ENCODE peak calls at places on chromosomes 1 and 21, in ten cellular contexts. One of them, this sample, is unnamed.

GRCh38 chr1:61284933-61285332 is 202.6 kb downstream of the NFIA start:
- DNase-seq in vagina: no peak
- DNase-seq in endothelial cell of umbilical vein: no peak
- DNase-seq in IMR-90: no peak
- DNase-seq in stomach: no peak
- DNase-seq in esophagus muscularis mucosa: no peak
- DNase-seq in transverse colon: no peak
- DNase-seq in lower leg skin: no peak
- DNase-seq in heart left ventricle: no peak
- DNase-seq in ovary: no peak
- DNase-seq in this sample: no peak

GRCh38 chr1:53341961-53342707 is 14.3 kb upstream of the LRP8 start:
- DNase-seq in endothelial cell of umbilical vein: no peak
- DNase-seq in esophagus muscularis mucosa: peak; percentile 60
- DNase-seq in heart left ventricle: peak; percentile 47
- DNase-seq in stomach: peak; percentile 16
- DNase-seq in transverse colon: no peak
- DNase-seq in vagina: peak; percentile 47
- DNase-seq in ovary: no peak
- DNase-seq in IMR-90: no peak
- DNase-seq in lower leg skin: no peak
- DNase-seq in this sample: no peak

GRCh38 chr1:4730078-4730477 is 75.7 kb downstream of the AJAP1 start:
- DNase-seq in heart left ventricle: no peak
- DNase-seq in endothelial cell of umbilical vein: no peak
- DNase-seq in vagina: no peak
- DNase-seq in stomach: no peak
- DNase-seq in IMR-90: no peak
- DNase-seq in lower leg skin: no peak
- DNase-seq in esophagus muscularis mucosa: no peak
- DNase-seq in transverse colon: no peak
- DNase-seq in ovary: no peak
- DNase-seq in this sample: no peak

GRCh38 chr1:109056064-109056463 is 14.2 kb upstream of the WDR47 start:
- DNase-seq in ovary: no peak
- DNase-seq in vagina: no peak
- DNase-seq in esophagus muscularis mucosa: no peak
- DNase-seq in IMR-90: no peak
- DNase-seq in heart left ventricle: no peak
- DNase-seq in lower leg skin: no peak
- DNase-seq in endothelial cell of umbilical vein: no peak
- DNase-seq in transverse colon: no peak
- DNase-seq in stomach: no peak
- DNase-seq in this sample: no peak

GRCh38 chr1:244065063-244065788 is 14.1 kb downstream of the ZBTB18 start:
- DNase-seq in lower leg skin: no peak
- DNase-seq in transverse colon: no peak
- DNase-seq in IMR-90: peak; percentile 11
- DNase-seq in heart left ventricle: no peak
- DNase-seq in ovary: no peak
- DNase-seq in vagina: no peak
- DNase-seq in endothelial cell of umbilical vein: no peak
- DNase-seq in esophagus muscularis mucosa: no peak
- DNase-seq in stomach: no peak
- DNase-seq in this sample: no peak

GRCh38 chr1:15975358-15975804 is 520 bp downstream of the ZBTB17 start:
- DNase-seq in lower leg skin: no peak
- DNase-seq in ovary: no peak
- DNase-seq in esophagus muscularis mucosa: no peak
- DNase-seq in transverse colon: peak; percentile 62
- DNase-seq in endothelial cell of umbilical vein: peak; percentile 62
- DNase-seq in heart left ventricle: peak; percentile 78
- DNase-seq in vagina: no peak
- DNase-seq in stomach: peak; percentile 31
- DNase-seq in IMR-90: peak; percentile 58
- DNase-seq in this sample: peak; percentile 44

GRCh38 chr1:224710196-224710595 is 94.1 kb downstream of the CNIH3 start:
- DNase-seq in lower leg skin: no peak
- DNase-seq in ovary: no peak
- DNase-seq in IMR-90: peak; percentile 18
- DNase-seq in stomach: no peak
- DNase-seq in heart left ventricle: no peak
- DNase-seq in transverse colon: no peak
- DNase-seq in endothelial cell of umbilical vein: no peak
- DNase-seq in vagina: no peak
- DNase-seq in esophagus muscularis mucosa: no peak
- DNase-seq in this sample: no peak

GRCh38 chr1:21244986-21245687 is 45.1 kb downstream of the ECE1 start:
- DNase-seq in lower leg skin: no peak
- DNase-seq in IMR-90: no peak
- DNase-seq in heart left ventricle: peak; percentile 51
- DNase-seq in endothelial cell of umbilical vein: no peak
- DNase-seq in vagina: no peak
- DNase-seq in stomach: no peak
- DNase-seq in ovary: no peak
- DNase-seq in transverse colon: no peak
- DNase-seq in esophagus muscularis mucosa: no peak
- DNase-seq in this sample: no peak

GRCh38 chr1:109295712-109296415 is 10.9 kb downstream of the MYBPHL start:
- DNase-seq in lower leg skin: no peak
- DNase-seq in ovary: no peak
- DNase-seq in heart left ventricle: no peak
- DNase-seq in transverse colon: no peak
- DNase-seq in stomach: no peak
- DNase-seq in esophagus muscularis mucosa: no peak
- DNase-seq in IMR-90: no peak
- DNase-seq in vagina: no peak
- DNase-seq in endothelial cell of umbilical vein: no peak
- DNase-seq in this sample: no peak

GRCh38 chr1:204031098-204031710 is 41.7 kb upstream of the SOX13 start:
- DNase-seq in IMR-90: no peak
- DNase-seq in stomach: no peak
- DNase-seq in ovary: no peak
- DNase-seq in vagina: no peak
- DNase-seq in esophagus muscularis mucosa: no peak
- DNase-seq in heart left ventricle: no peak
- DNase-seq in transverse colon: no peak
- DNase-seq in endothelial cell of umbilical vein: no peak
- DNase-seq in lower leg skin: no peak
- DNase-seq in this sample: no peak

GRCh38 chr21:34536820-34537219 is 24.8 kb upstream of the KCNE1 start:
- DNase-seq in heart left ventricle: no peak
- DNase-seq in esophagus muscularis mucosa: no peak
- DNase-seq in endothelial cell of umbilical vein: no peak
- DNase-seq in ovary: no peak
- DNase-seq in stomach: no peak
- DNase-seq in lower leg skin: no peak
- DNase-seq in vagina: no peak
- DNase-seq in IMR-90: peak; percentile 59
- DNase-seq in transverse colon: no peak
- DNase-seq in this sample: no peak

GRCh38 chr1:24897263-24898151 is 32.6 kb downstream of the RUNX3 start:
- DNase-seq in lower leg skin: no peak
- DNase-seq in endothelial cell of umbilical vein: no peak
- DNase-seq in ovary: no peak
- DNase-seq in transverse colon: peak; percentile 76
- DNase-seq in stomach: peak; percentile 11
- DNase-seq in vagina: no peak
- DNase-seq in heart left ventricle: no peak
- DNase-seq in esophagus muscularis mucosa: no peak
- DNase-seq in IMR-90: no peak
- DNase-seq in this sample: no peak

DNA sequence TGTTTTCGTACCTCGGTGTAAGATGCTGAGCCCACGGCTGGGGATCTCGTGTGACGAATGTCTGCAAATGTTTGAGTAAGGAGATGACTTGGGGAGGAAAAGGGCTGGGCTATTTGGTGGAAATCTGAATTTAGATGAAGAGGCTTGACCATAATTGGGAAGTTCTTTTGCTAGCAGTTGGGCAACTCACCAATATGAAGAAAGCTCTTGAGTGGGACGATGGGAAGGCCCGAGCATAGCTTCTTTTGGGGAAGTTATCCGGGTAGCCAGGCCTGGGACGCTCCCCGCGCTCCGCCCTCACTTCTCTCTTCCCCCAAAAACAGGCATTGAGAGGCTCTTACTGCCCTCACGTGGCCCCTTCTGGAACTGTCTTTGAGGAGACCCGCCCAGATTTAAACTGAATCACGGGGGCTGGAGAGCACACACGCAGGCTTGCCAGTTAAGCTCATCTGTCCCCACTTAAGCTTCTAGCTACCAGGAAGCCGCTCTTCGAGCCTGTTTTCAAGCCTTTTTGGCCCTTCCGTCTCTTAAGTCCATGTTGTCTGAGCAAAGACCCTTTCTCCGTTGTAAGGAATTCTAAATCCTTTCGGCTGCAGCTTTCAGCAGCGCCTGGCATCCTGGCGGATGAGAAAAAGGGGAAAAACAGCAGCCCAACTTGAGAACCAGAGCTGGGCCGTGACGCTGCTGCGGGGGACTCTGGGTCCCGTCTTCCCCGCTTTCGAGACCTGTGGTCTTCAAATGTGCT is 93.1 kb downstream of the NID1 start:
- DNase-seq in stomach: peak; percentile 88
- DNase-seq in transverse colon: peak; percentile 91
- DNase-seq in heart left ventricle: peak; percentile 92
- DNase-seq in endothelial cell of umbilical vein: peak; percentile 94
- DNase-seq in vagina: peak; percentile 98
- DNase-seq in ovary: peak; percentile 92
- DNase-seq in esophagus muscularis mucosa: peak; percentile 98
- DNase-seq in IMR-90: peak; percentile 93
- DNase-seq in lower leg skin: peak; percentile 96
- DNase-seq in this sample: peak; percentile 59
- TF ChIP-seq POLR2A in stomach: no peak
- TF ChIP-seq POLR2A in transverse colon: peak; percentile 42
- TF ChIP-seq POLR2A in heart left ventricle: peak; percentile 38
- TF ChIP-seq POLR2A in endothelial cell of umbilical vein: no peak
- TF ChIP-seq POLR2A in vagina: no peak
- TF ChIP-seq POLR2A in ovary: peak; percentile 75
- TF ChIP-seq POLR2A in esophagus muscularis mucosa: no peak
- TF ChIP-seq POLR2A in IMR-90: peak; percentile 68
- TF ChIP-seq POLR2A in lower leg skin: no peak
- TF ChIP-seq POLR2A in this sample: peak; percentile 36

DNA sequence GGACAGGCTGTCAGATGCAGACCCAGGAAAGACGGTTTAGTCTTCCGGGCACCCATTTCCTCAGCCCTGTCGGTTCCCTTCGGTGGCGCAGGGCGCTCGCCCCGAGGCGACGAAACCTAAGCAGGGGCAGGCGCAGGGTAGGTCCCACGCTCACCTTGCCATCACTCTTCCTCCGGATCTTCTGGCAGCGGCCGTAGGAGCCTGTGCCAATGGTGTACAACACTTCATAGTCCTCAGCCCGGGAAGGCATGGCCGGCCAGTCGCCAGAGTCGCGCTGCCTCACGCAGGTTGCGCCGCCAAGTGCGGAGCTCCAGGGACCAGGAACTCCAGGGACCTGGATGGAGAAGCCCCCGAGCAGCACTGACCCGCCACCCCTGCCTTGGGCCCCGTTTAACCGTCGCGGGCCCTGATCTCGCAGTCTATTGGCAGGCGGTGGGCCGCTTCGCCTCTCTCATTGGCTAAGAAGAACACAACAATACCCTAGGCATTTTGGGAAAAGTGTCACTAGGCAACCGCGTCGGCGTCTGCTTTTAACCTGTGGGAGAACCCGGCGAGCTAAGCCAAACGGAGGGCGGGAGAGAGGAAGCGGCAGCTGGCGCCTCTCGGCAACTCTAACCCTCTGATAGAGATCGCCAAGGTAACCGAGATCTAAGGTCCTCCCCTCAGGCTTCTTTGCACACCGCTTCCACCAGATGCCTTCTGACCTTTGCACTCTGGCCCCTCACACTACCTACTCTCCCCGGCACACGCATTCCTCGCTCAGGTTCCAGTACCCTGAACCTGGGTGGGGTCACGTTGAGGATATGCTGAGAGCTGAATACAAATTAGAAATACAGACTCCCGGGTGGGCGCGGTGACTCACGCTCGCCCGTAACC is at the start of gene NEK2:
- DNase-seq in vagina: no peak
- DNase-seq in IMR-90: peak; percentile 90
- DNase-seq in lower leg skin: peak; percentile 90
- DNase-seq in endothelial cell of umbilical vein: peak; percentile 91
- DNase-seq in heart left ventricle: peak; percentile 92
- DNase-seq in ovary: peak; percentile 89
- DNase-seq in transverse colon: peak; percentile 93
- DNase-seq in stomach: peak; percentile 92
- DNase-seq in esophagus muscularis mucosa: peak; percentile 95
- DNase-seq in this sample: peak; percentile 90
- TF ChIP-seq POLR2A in vagina: no peak
- TF ChIP-seq POLR2A in IMR-90: no peak
- TF ChIP-seq POLR2A in lower leg skin: no peak
- TF ChIP-seq POLR2A in endothelial cell of umbilical vein: no peak
- TF ChIP-seq POLR2A in heart left ventricle: no peak
- TF ChIP-seq POLR2A in ovary: no peak
- TF ChIP-seq POLR2A in transverse colon: no peak
- TF ChIP-seq POLR2A in stomach: no peak
- TF ChIP-seq POLR2A in esophagus muscularis mucosa: no peak
- TF ChIP-seq POLR2A in this sample: peak; percentile 73

GRCh38 chr1:30757196-30757949 is at the start of gene LAPTM5:
- DNase-seq in transverse colon: peak; percentile 72
- DNase-seq in esophagus muscularis mucosa: no peak
- DNase-seq in endothelial cell of umbilical vein: peak; percentile 48
- DNase-seq in ovary: no peak
- DNase-seq in heart left ventricle: peak; percentile 89
- DNase-seq in stomach: peak; percentile 48
- DNase-seq in IMR-90: no peak
- DNase-seq in lower leg skin: peak; percentile 55
- DNase-seq in vagina: no peak
- DNase-seq in this sample: no peak
- TF ChIP-seq POLR2A in transverse colon: peak; percentile 74
- TF ChIP-seq POLR2A in esophagus muscularis mucosa: peak; percentile 22
- TF ChIP-seq POLR2A in endothelial cell of umbilical vein: peak; percentile 61
- TF ChIP-seq POLR2A in ovary: no peak
- TF ChIP-seq POLR2A in heart left ventricle: peak; percentile 17
- TF ChIP-seq POLR2A in stomach: no peak
- TF ChIP-seq POLR2A in IMR-90: no peak
- TF ChIP-seq POLR2A in lower leg skin: no peak
- TF ChIP-seq POLR2A in vagina: no peak
- TF ChIP-seq POLR2A in this sample: no peak

DNA sequence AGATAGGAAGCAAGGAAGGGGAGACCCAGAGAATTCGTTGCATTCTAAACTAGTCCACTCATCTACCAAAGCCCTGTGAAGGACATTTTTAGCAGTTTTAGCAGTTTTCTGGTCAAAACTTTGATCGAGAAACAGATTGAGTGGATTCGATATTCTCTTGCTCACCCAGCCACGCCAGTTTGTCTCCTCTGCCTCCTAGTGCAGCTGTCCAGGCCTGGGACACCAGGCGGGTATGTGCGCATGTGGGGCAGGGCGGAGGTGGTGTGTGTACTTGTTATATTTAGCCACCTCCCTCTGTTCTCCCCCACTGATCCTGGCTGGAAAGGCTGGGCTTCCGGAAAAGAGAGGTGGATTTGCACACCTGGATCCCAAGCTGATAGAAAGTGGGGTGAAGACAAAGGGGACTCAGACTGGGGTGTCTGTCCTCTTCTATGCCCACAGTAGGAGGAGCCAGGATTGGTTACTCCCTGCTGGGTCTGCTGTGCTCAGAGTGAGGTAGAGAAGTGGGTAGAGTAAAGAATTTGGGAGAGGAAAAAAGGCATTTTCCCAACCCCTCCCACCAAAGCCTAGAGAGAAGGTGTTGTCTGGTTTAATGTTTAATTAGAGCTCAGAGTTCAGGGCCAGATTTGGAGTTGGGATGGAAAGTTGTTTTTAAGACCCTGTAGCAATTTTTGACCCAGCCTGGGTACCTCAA is 3.8 kb downstream of the LMNA start:
- DNase-seq in endothelial cell of umbilical vein: no peak
- DNase-seq in ovary: peak; percentile 39
- DNase-seq in transverse colon: peak; percentile 88
- DNase-seq in vagina: no peak
- DNase-seq in heart left ventricle: peak; percentile 68
- DNase-seq in stomach: peak; percentile 87
- DNase-seq in IMR-90: no peak
- DNase-seq in esophagus muscularis mucosa: no peak
- DNase-seq in lower leg skin: no peak
- DNase-seq in this sample: no peak
- TF ChIP-seq POLR2A in endothelial cell of umbilical vein: no peak
- TF ChIP-seq POLR2A in ovary: no peak
- TF ChIP-seq POLR2A in transverse colon: peak; percentile 92
- TF ChIP-seq POLR2A in vagina: no peak
- TF ChIP-seq POLR2A in heart left ventricle: peak; percentile 55
- TF ChIP-seq POLR2A in stomach: no peak
- TF ChIP-seq POLR2A in IMR-90: no peak
- TF ChIP-seq POLR2A in esophagus muscularis mucosa: peak; percentile 40
- TF ChIP-seq POLR2A in lower leg skin: no peak
- TF ChIP-seq POLR2A in this sample: no peak